ENCODE peak calls at places on chromosomes 11 and 22, in five cellular contexts. One of them, this sample, is unnamed.

GRCh38 chr11:64378335-64378884 is 19.4 kb downstream of the RPS6KA4 start:
- DNase-seq in activated effector memory CD4-positive, alpha-beta T cell treated with Interleukin-2 at 50 U/mL for 16 hours: no peak
- DNase-seq in NCI-H2081: no peak
- DNase-seq in tibial artery: peak
- DNase-seq in naive thymus-derived CD4-positive, alpha-beta T cell: no peak
- DNase-seq in this sample: no peak

GRCh38 chr11:64060861-64061444 is 25.2 kb downstream of the FLRT1 start:
- DNase-seq in activated effector memory CD4-positive, alpha-beta T cell treated with Interleukin-2 at 50 U/mL for 16 hours: peak
- DNase-seq in NCI-H2081: peak
- DNase-seq in tibial artery: no peak
- DNase-seq in naive thymus-derived CD4-positive, alpha-beta T cell: peak
- DNase-seq in this sample: peak

GRCh38 chr22:36208162-36208765 is 6.7 kb upstream of the APOL4 start:
- DNase-seq in activated effector memory CD4-positive, alpha-beta T cell treated with Interleukin-2 at 50 U/mL for 16 hours: no peak
- DNase-seq in NCI-H2081: no peak
- DNase-seq in tibial artery: peak
- DNase-seq in naive thymus-derived CD4-positive, alpha-beta T cell: no peak
- DNase-seq in this sample: no peak

GRCh38 chr22:20847318-20847822 is 11.2 kb downstream of the PI4KA start:
- DNase-seq in activated effector memory CD4-positive, alpha-beta T cell treated with Interleukin-2 at 50 U/mL for 16 hours: no peak
- DNase-seq in NCI-H2081: no peak
- DNase-seq in tibial artery: no peak
- DNase-seq in naive thymus-derived CD4-positive, alpha-beta T cell: no peak
- DNase-seq in this sample: no peak

GRCh38 chr22:39579909-39580571 is 9.5 kb downstream of the CACNA1I start:
- DNase-seq in activated effector memory CD4-positive, alpha-beta T cell treated with Interleukin-2 at 50 U/mL for 16 hours: no peak
- DNase-seq in NCI-H2081: no peak
- DNase-seq in tibial artery: no peak
- DNase-seq in naive thymus-derived CD4-positive, alpha-beta T cell: no peak
- DNase-seq in this sample: no peak

GRCh38 chr11:69512790-69513189 is 31.3 kb downstream of the LINC01488 start:
- DNase-seq in activated effector memory CD4-positive, alpha-beta T cell treated with Interleukin-2 at 50 U/mL for 16 hours: no peak
- DNase-seq in NCI-H2081: no peak
- DNase-seq in tibial artery: no peak
- DNase-seq in naive thymus-derived CD4-positive, alpha-beta T cell: no peak
- DNase-seq in this sample: no peak

GRCh38 chr22:38481162-38481870 is 13.4 kb downstream of the KDELR3 start:
- DNase-seq in activated effector memory CD4-positive, alpha-beta T cell treated with Interleukin-2 at 50 U/mL for 16 hours: no peak
- DNase-seq in NCI-H2081: no peak
- DNase-seq in tibial artery: no peak
- DNase-seq in naive thymus-derived CD4-positive, alpha-beta T cell: no peak
- DNase-seq in this sample: no peak

GRCh38 chr11:62452839-62453468 is 34.1 kb downstream of the SCGB1A1 start:
- DNase-seq in activated effector memory CD4-positive, alpha-beta T cell treated with Interleukin-2 at 50 U/mL for 16 hours: no peak
- DNase-seq in NCI-H2081: no peak
- DNase-seq in tibial artery: no peak
- DNase-seq in naive thymus-derived CD4-positive, alpha-beta T cell: no peak
- DNase-seq in this sample: no peak

GRCh38 chr11:73651661-73652045 is 5.3 kb downstream of the PLEKHB1 start:
- DNase-seq in activated effector memory CD4-positive, alpha-beta T cell treated with Interleukin-2 at 50 U/mL for 16 hours: no peak
- DNase-seq in NCI-H2081: no peak
- DNase-seq in tibial artery: no peak
- DNase-seq in naive thymus-derived CD4-positive, alpha-beta T cell: no peak
- DNase-seq in this sample: peak

GRCh38 chr22:29387921-29388758 is at the start of gene AP1B1:
- DNase-seq in activated effector memory CD4-positive, alpha-beta T cell treated with Interleukin-2 at 50 U/mL for 16 hours: peak
- DNase-seq in NCI-H2081: peak
- DNase-seq in tibial artery: peak
- DNase-seq in naive thymus-derived CD4-positive, alpha-beta T cell: peak
- DNase-seq in this sample: peak

GRCh38 chr22:50641696-50642607 is 14.0 kb upstream of the ARSA start:
- DNase-seq in activated effector memory CD4-positive, alpha-beta T cell treated with Interleukin-2 at 50 U/mL for 16 hours: no peak
- DNase-seq in NCI-H2081: no peak
- DNase-seq in tibial artery: no peak
- DNase-seq in naive thymus-derived CD4-positive, alpha-beta T cell: no peak
- DNase-seq in this sample: peak

GRCh38 chr11:44600739-44601416 is 35.4 kb downstream of the CD82 start:
- DNase-seq in activated effector memory CD4-positive, alpha-beta T cell treated with Interleukin-2 at 50 U/mL for 16 hours: no peak
- DNase-seq in NCI-H2081: peak
- DNase-seq in tibial artery: peak
- DNase-seq in naive thymus-derived CD4-positive, alpha-beta T cell: no peak
- DNase-seq in this sample: no peak

GRCh38 chr11:16184588-16184987 is 171.8 kb downstream of the SOX6 start:
- DNase-seq in activated effector memory CD4-positive, alpha-beta T cell treated with Interleukin-2 at 50 U/mL for 16 hours: no peak
- DNase-seq in NCI-H2081: peak
- DNase-seq in tibial artery: no peak
- DNase-seq in naive thymus-derived CD4-positive, alpha-beta T cell: no peak
- DNase-seq in this sample: no peak

GRCh38 chr11:123413636-123414035 is 16.4 kb upstream of the GRAMD1B start:
- DNase-seq in activated effector memory CD4-positive, alpha-beta T cell treated with Interleukin-2 at 50 U/mL for 16 hours: no peak
- DNase-seq in NCI-H2081: no peak
- DNase-seq in tibial artery: no peak
- DNase-seq in naive thymus-derived CD4-positive, alpha-beta T cell: no peak
- DNase-seq in this sample: no peak

GRCh38 chr11:23727821-23728220 is 769.0 kb upstream of the LUZP2 start:
- DNase-seq in activated effector memory CD4-positive, alpha-beta T cell treated with Interleukin-2 at 50 U/mL for 16 hours: no peak
- DNase-seq in NCI-H2081: no peak
- DNase-seq in tibial artery: no peak
- DNase-seq in naive thymus-derived CD4-positive, alpha-beta T cell: no peak
- DNase-seq in this sample: no peak

GRCh38 chr11:45394294-45395085 is 108.3 kb upstream of the SYT13 start:
- DNase-seq in activated effector memory CD4-positive, alpha-beta T cell treated with Interleukin-2 at 50 U/mL for 16 hours: no peak
- DNase-seq in NCI-H2081: no peak
- DNase-seq in tibial artery: no peak
- DNase-seq in naive thymus-derived CD4-positive, alpha-beta T cell: no peak
- DNase-seq in this sample: no peak

GRCh38 chr11:20111871-20112270 is 48.4 kb downstream of the DBX1 start:
- DNase-seq in activated effector memory CD4-positive, alpha-beta T cell treated with Interleukin-2 at 50 U/mL for 16 hours: no peak
- DNase-seq in NCI-H2081: no peak
- DNase-seq in tibial artery: no peak
- DNase-seq in naive thymus-derived CD4-positive, alpha-beta T cell: no peak
- DNase-seq in this sample: no peak

GRCh38 chr11:66012371-66012945 is 650 bp downstream of the CST6 start:
- DNase-seq in activated effector memory CD4-positive, alpha-beta T cell treated with Interleukin-2 at 50 U/mL for 16 hours: no peak
- DNase-seq in NCI-H2081: no peak
- DNase-seq in tibial artery: no peak
- DNase-seq in naive thymus-derived CD4-positive, alpha-beta T cell: no peak
- DNase-seq in this sample: no peak